ENCODE peak calls at places on chromosomes 4 and X, in eight cellular contexts. B is MM.1S, E is HCT116, C is PC-3, G is GM23248, Y is fibroblast of lung, O is IMR-90, M is osteoblast. Z is an unnamed sample.
A peak's percentile ranks its signal among the peaks of the same experiment; 100 is the strongest.

GRCh38 chrX:124842205-124842604 is 477.5 kb upstream of the TEX13C start:
- DNase-seq in E (no peak), O (no peak), B (no peak), C (no peak), Y (no peak), G (no peak), M (no peak), Z (no peak)

GRCh38 chrX:30643313-30643821 is 9.9 kb upstream of the GK start:
- DNase-seq in C (no peak), O (peak; percentile 85), Y (peak; percentile 88), B (no peak), G (peak; percentile 74), E (no peak), M (no peak), Z (no peak)

GRCh38 chrX:18983711-18984380 is at the start of gene PHKA2:
- DNase-seq in B (peak; percentile 43), C (peak; percentile 53), Y (peak; percentile 44), M (peak; percentile 90), G (peak; percentile 70), E (no peak), O (no peak), Z (peak; percentile 18)

GRCh38 chr4:150012851-150013360 is 65.3 kb upstream of the DCLK2 start:
- DNase-seq in C (no peak), M (peak; percentile 45), Y (no peak), G (peak; percentile 47), O (peak; percentile 37), B (no peak), E (no peak), Z (no peak)

GRCh38 chrX:119552508-119552907 is 12.7 kb downstream of the STEEP1 start:
- DNase-seq in M (no peak), Y (peak; percentile 50), B (no peak), G (peak; percentile 52), E (no peak), C (peak; percentile 83), O (peak; percentile 54), Z (peak; percentile 6)

GRCh38 chr4:117771647-117772337 is 262.5 kb upstream of the NDST3 start:
- DNase-seq in G (no peak), M (peak; percentile 26), B (no peak), C (no peak), O (no peak), Y (no peak), E (peak; percentile 7), Z (no peak)

GRCh38 chr4:77922158-77923094 is 59.8 kb downstream of the MRPL1 start:
- DNase-seq in Y (peak; percentile 75), E (no peak), G (peak; percentile 77), M (no peak), B (no peak), C (peak; percentile 56), O (peak; percentile 83), Z (peak; percentile 61)

GRCh38 chrX:135974279-135974856 is 580 bp upstream of the MMGT1 start:
- DNase-seq in G (no peak), Y (peak; percentile 78), M (no peak), B (peak; percentile 44), E (peak; percentile 36), O (peak; percentile 52), C (peak; percentile 25), Z (peak; percentile 22)

GRCh38 chrX:25968920-25969319 is 169.2 kb upstream of the MAGEB18 start:
- DNase-seq in E (no peak), O (no peak), B (peak; percentile 10), C (peak; percentile 4), Y (peak; percentile 27), G (no peak), M (no peak), Z (no peak)

GRCh38 chr4:113593400-113594230 is 167.9 kb downstream of the CAMK2D start:
- DNase-seq in M (no peak), G (no peak), Y (no peak), E (no peak), C (no peak), O (no peak), B (no peak), Z (no peak)

GRCh38 chr4:119559044-119559647 is 69.5 kb downstream of the PDE5A start:
- DNase-seq in C (peak; percentile 66), B (peak; percentile 57), O (peak; percentile 57), M (peak; percentile 85), Y (peak; percentile 75), E (peak; percentile 12), G (peak; percentile 74), Z (peak; percentile 36)

GRCh38 chr4:155543126-155543765 is 123.4 kb upstream of the GUCY1A1 start:
- DNase-seq in M (peak; percentile 31), G (peak; percentile 71), C (peak; percentile 77), Y (peak; percentile 57), B (no peak), E (no peak), O (peak; percentile 83), Z (peak; percentile 59)

GRCh38 chr4:113209153-113209552 is 159.7 kb downstream of the ANK2 start:
- DNase-seq in G (no peak), M (no peak), B (no peak), C (no peak), E (no peak), O (no peak), Y (no peak), Z (no peak)

GRCh38 chr4:69071286-69071685 is 25.0 kb upstream of the UGT2B7 start:
- DNase-seq in Y (no peak), M (no peak), C (no peak), E (no peak), G (no peak), O (no peak), B (no peak), Z (no peak)

GRCh38 chr4:53490965-53491622 is 100.2 kb downstream of the LNX1 start:
- DNase-seq in G (peak; percentile 90), C (peak; percentile 87), O (peak; percentile 93), Y (peak; percentile 95), E (peak; percentile 27), B (peak; percentile 52), M (no peak), Z (peak; percentile 82)

GRCh38 chr4:109803924-109804571 is 2.2 kb upstream of the CFI start:
- DNase-seq in Y (peak; percentile 45), M (no peak), B (peak; percentile 51), O (peak; percentile 37), G (peak; percentile 65), E (peak; percentile 51), C (peak; percentile 58), Z (peak; percentile 58)

GRCh38 chrX:46278591-46278990 is 266.6 kb downstream of the ZNF674 start:
- DNase-seq in O (no peak), C (no peak), E (no peak), B (no peak), M (no peak), Y (no peak), G (no peak), Z (no peak)

GRCh38 chr4:40990899-40991265 is 223.5 kb downstream of the APBB2 start:
- DNase-seq in C (no peak), B (no peak), E (no peak), O (peak; percentile 28), Y (no peak), G (peak; percentile 67), M (no peak), Z (no peak)

GRCh38 chr4:68712207-68712606 is 41.8 kb upstream of the UGT2B15 start:
- DNase-seq in O (no peak), C (no peak), B (no peak), E (no peak), G (no peak), M (no peak), Y (no peak), Z (no peak)

GRCh38 chr4:83174844-83175414 is 60.4 kb upstream of the PLAC8 start:
- DNase-seq in B (no peak), G (no peak), C (no peak), E (no peak), Y (no peak), M (no peak), O (no peak), Z (no peak)

GRCh38 chr4:82043809-82044137 is 330.0 kb downstream of the HNRNPD start:
- DNase-seq in B (no peak), C (no peak), M (no peak), Y (no peak), O (no peak), G (no peak), E (no peak), Z (no peak)
- H3K4me3 ChIP-seq in B (no peak overlapping the region), C (no peak overlapping the region), M (no peak overlapping the region), Y (no peak overlapping the region), O (no peak overlapping the region), G (no peak overlapping the region), E (no peak overlapping the region), Z (no peak overlapping the region)

GRCh38 chrX:9530848-9531274 is 66.0 kb downstream of the TBL1X start:
- DNase-seq in Y (peak; percentile 94), M (peak; percentile 89), G (peak; percentile 91), O (peak; percentile 88), C (peak; percentile 35), B (no peak), E (no peak), Z (peak; percentile 82)

GRCh38 chrX:9526965-9527364 is 62.1 kb downstream of the TBL1X start:
- DNase-seq in Y (no peak), G (no peak), B (no peak), M (no peak), O (no peak), C (no peak), E (no peak), Z (no peak)

GRCh38 chrX:9529223-9529622 is 64.4 kb downstream of the TBL1X start:
- DNase-seq in B (no peak), G (no peak), Y (no peak), M (no peak), O (no peak), C (no peak), E (no peak), Z (no peak)

GRCh38 chrX:9525511-9526248 is 60.8 kb downstream of the TBL1X start:
- DNase-seq in M (no peak), E (no peak), B (no peak), Y (peak; percentile 22), O (peak; percentile 21), C (no peak), G (no peak), Z (peak; percentile 25)

GRCh38 chrX:9528498-9528897 is 63.6 kb downstream of the TBL1X start:
- DNase-seq in M (no peak), G (no peak), Y (no peak), C (no peak), O (no peak), B (no peak), E (no peak), Z (no peak)
- H4K20me1 ChIP-seq in M (no peaks in the 10 kb centered on the region), G (no peaks in the 10 kb centered on the region), Y (no peaks in the 10 kb centered on the region), C (peaks cover 6% of the 10 kb centered on the region), O (peaks cover 32% of the 10 kb centered on the region), B (no peaks in the 10 kb centered on the region), E (no peaks in the 10 kb centered on the region), Z (peaks cover 7% of the 10 kb centered on the region)

DNA sequence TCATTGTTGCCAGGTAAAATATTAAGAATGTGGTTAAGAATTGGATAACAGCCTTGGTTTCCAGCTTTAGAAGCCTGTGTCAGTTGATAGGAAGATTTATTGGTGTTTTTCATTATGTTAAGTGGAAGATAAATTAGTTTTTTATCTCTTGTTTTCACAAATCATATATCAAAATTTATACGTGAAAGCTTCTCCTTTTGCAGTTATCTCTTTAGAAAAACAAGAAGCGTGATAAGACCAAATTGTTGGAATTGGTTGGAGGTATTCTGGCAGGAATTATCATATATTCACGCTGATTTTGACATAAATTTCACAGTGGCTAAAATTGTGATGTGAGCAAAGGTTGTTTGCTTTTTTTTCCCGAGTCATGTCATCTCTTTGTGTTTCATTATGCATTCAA is 90.6 kb downstream of the FRMPD4 start:
- DNase-seq in G (no peak), B (no peak), E (no peak), M (no peak), Y (no peak), C (no peak), O (no peak), Z (peak; percentile 27)
- H3K4me3 ChIP-seq in G (no peak overlapping the region), B (no peak overlapping the region), E (no peak overlapping the region), M (no peak overlapping the region), Y (no peak overlapping the region), C (no peak overlapping the region), O (no peak overlapping the region), Z (no peak overlapping the region)

GRCh38 chr4:153494562-153494961 is 28.4 kb downstream of the TMEM131L start:
- DNase-seq in B (no peak), M (no peak), C (no peak), G (no peak), Y (no peak), E (no peak), O (no peak), Z (no peak)
- H4K20me1 ChIP-seq in B (no peaks in the 10 kb centered on the region), M (no peaks in the 10 kb centered on the region), C (no peaks in the 10 kb centered on the region), G (no peaks in the 10 kb centered on the region), Y (no peaks in the 10 kb centered on the region), E (no peaks in the 10 kb centered on the region), O (no peaks in the 10 kb centered on the region), Z (peaks cover 4% of the 10 kb centered on the region)

Z was measured in astrocyte.